ENCODE peak calls at places on chromosomes 2 and 18, in nine cellular contexts. One of them, this sample, is unnamed.

GRCh38 chr2:30807249-30807648 is at the start of gene CAPN13:
- DNase-seq in GM23248: no peak
- DNase-seq in GM23338: peak; percentile 75
- DNase-seq in AG04449: no peak
- DNase-seq in upper lobe of right lung: no peak
- DNase-seq in cardiac fibroblast: no peak
- DNase-seq in foreskin fibroblast: no peak
- DNase-seq in brain microvascular endothelial cell: no peak
- DNase-seq in psoas muscle: no peak
- DNase-seq in this sample: peak; percentile 91

GRCh38 chr18:54616220-54616848 is 25.3 kb downstream of the DYNAP start:
- DNase-seq in GM23248: no peak
- DNase-seq in GM23338: no peak
- DNase-seq in AG04449: no peak
- DNase-seq in upper lobe of right lung: no peak
- DNase-seq in cardiac fibroblast: no peak
- DNase-seq in foreskin fibroblast: no peak
- DNase-seq in brain microvascular endothelial cell: no peak
- DNase-seq in psoas muscle: no peak
- DNase-seq in this sample: peak; percentile 52

GRCh38 chr2:21422050-21422449 is 298.3 kb downstream of the TDRD15 start:
- DNase-seq in GM23248: no peak
- DNase-seq in GM23338: peak; percentile 79
- DNase-seq in AG04449: no peak
- DNase-seq in upper lobe of right lung: peak; percentile 83
- DNase-seq in cardiac fibroblast: no peak
- DNase-seq in foreskin fibroblast: no peak
- DNase-seq in brain microvascular endothelial cell: peak; percentile 6
- DNase-seq in psoas muscle: no peak
- DNase-seq in this sample: peak; percentile 95

GRCh38 chr2:190340369-190340768 is 3.0 kb upstream of the INPP1 start:
- DNase-seq in GM23248: peak; percentile 58
- DNase-seq in GM23338: peak; percentile 79
- DNase-seq in AG04449: no peak
- DNase-seq in upper lobe of right lung: no peak
- DNase-seq in cardiac fibroblast: no peak
- DNase-seq in foreskin fibroblast: peak; percentile 26
- DNase-seq in brain microvascular endothelial cell: peak; percentile 42
- DNase-seq in psoas muscle: no peak
- DNase-seq in this sample: peak; percentile 75

GRCh38 chr18:65936678-65937077 is 185.9 kb downstream of the CDH7 start:
- DNase-seq in GM23248: no peak
- DNase-seq in GM23338: no peak
- DNase-seq in AG04449: no peak
- DNase-seq in upper lobe of right lung: no peak
- DNase-seq in cardiac fibroblast: no peak
- DNase-seq in foreskin fibroblast: no peak
- DNase-seq in brain microvascular endothelial cell: no peak
- DNase-seq in psoas muscle: no peak
- DNase-seq in this sample: no peak

GRCh38 chr2:191740016-191740419 is 62.1 kb downstream of the NABP1 start:
- DNase-seq in GM23248: peak; percentile 49
- DNase-seq in GM23338: no peak
- DNase-seq in AG04449: no peak
- DNase-seq in upper lobe of right lung: no peak
- DNase-seq in cardiac fibroblast: no peak
- DNase-seq in foreskin fibroblast: no peak
- DNase-seq in brain microvascular endothelial cell: no peak
- DNase-seq in psoas muscle: no peak
- DNase-seq in this sample: no peak

GRCh38 chr18:58373486-58373885 is 255.4 kb downstream of the ALPK2 start:
- DNase-seq in GM23248: no peak
- DNase-seq in GM23338: no peak
- DNase-seq in AG04449: no peak
- DNase-seq in upper lobe of right lung: no peak
- DNase-seq in cardiac fibroblast: no peak
- DNase-seq in foreskin fibroblast: no peak
- DNase-seq in brain microvascular endothelial cell: no peak
- DNase-seq in psoas muscle: no peak
- DNase-seq in this sample: peak; percentile 14

GRCh38 chr18:55485666-55486065 is 102.3 kb downstream of the TCF4 start:
- DNase-seq in GM23248: peak; percentile 87
- DNase-seq in GM23338: no peak
- DNase-seq in AG04449: peak; percentile 67
- DNase-seq in upper lobe of right lung: no peak
- DNase-seq in cardiac fibroblast: peak; percentile 60
- DNase-seq in foreskin fibroblast: peak; percentile 40
- DNase-seq in brain microvascular endothelial cell: peak; percentile 70
- DNase-seq in psoas muscle: no peak
- DNase-seq in this sample: no peak

GRCh38 chr2:105640241-105640640 is 104.5 kb upstream of the NCK2 start:
- DNase-seq in GM23248: no peak
- DNase-seq in GM23338: no peak
- DNase-seq in AG04449: no peak
- DNase-seq in upper lobe of right lung: no peak
- DNase-seq in cardiac fibroblast: no peak
- DNase-seq in foreskin fibroblast: no peak
- DNase-seq in brain microvascular endothelial cell: no peak
- DNase-seq in psoas muscle: no peak
- DNase-seq in this sample: no peak

GRCh38 chr2:170498559-170498958 is 216.6 kb upstream of the SP5 start:
- DNase-seq in GM23248: no peak
- DNase-seq in GM23338: no peak
- DNase-seq in AG04449: no peak
- DNase-seq in upper lobe of right lung: no peak
- DNase-seq in cardiac fibroblast: no peak
- DNase-seq in foreskin fibroblast: no peak
- DNase-seq in brain microvascular endothelial cell: no peak
- DNase-seq in psoas muscle: no peak
- DNase-seq in this sample: peak; percentile 20

DNA sequence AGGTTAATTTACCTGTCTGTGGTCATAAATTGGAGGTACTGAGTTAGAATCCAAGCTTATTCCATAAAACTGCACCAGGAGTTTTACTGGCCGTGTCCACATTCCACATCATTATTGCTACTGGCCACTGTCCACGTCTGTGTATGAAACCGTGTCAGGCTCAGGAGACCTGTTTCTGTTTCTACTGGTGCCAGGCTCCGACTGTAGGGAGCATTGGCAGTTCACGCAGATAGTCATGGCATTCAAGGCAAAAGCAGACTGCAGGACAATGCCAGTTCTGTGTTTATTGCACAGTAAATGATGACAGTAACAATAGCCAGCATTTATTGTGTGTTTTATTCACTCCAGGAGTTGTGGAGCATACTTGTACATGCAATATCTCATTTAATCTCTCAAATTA is 55.2 kb downstream of the MAP4K4 start:
- DNase-seq in GM23248: peak; percentile 46
- DNase-seq in GM23338: no peak
- DNase-seq in AG04449: no peak
- DNase-seq in upper lobe of right lung: no peak
- DNase-seq in cardiac fibroblast: no peak
- DNase-seq in foreskin fibroblast: no peak
- DNase-seq in brain microvascular endothelial cell: no peak
- DNase-seq in psoas muscle: no peak
- DNase-seq in this sample: no peak
- H3K4me3 ChIP-seq in GM23248: no peak overlapping the region
- H3K4me3 ChIP-seq in GM23338: no peak overlapping the region
- H3K4me3 ChIP-seq in AG04449: no peak overlapping the region
- H3K4me3 ChIP-seq in upper lobe of right lung: no peak overlapping the region
- H3K4me3 ChIP-seq in cardiac fibroblast: no peak overlapping the region
- H3K4me3 ChIP-seq in foreskin fibroblast: no peak overlapping the region
- H3K4me3 ChIP-seq in brain microvascular endothelial cell: no peak overlapping the region
- H3K4me3 ChIP-seq in psoas muscle: no peak overlapping the region
- H3K4me3 ChIP-seq in this sample: no peak overlapping the region

DNA sequence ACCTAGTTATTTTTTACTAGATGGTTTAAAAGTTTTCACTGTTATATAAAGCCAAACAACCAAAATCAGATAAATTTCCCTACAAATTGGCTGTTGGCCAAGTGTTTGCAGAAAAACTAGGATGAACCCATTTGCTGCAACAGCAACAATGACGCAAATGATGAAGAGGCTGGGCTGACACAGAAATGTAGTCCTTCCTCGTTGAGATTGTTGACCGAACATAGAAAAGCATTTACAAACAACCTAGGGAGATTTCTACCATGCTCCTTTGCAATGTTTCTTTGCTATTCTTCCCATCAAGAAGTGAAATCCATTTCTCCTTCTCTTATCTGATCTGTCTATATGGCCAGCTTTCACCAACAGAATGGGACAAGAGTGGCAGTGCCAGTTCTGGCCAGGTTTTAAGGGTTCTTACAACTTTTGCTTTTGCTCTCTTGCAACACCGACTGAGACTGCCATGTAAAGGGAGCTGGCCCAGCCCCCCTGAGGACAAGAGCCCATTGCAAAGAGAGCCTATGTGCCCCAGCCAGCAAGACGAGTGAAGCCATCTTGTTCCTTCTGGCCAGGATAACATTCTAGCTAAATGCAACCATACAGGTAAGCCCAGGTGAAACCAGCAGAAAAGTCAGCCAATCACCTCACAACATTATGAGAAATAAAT is 100.9 kb upstream of the RND3 start:
- DNase-seq in GM23248: no peak
- DNase-seq in GM23338: no peak
- DNase-seq in AG04449: no peak
- DNase-seq in upper lobe of right lung: no peak
- DNase-seq in cardiac fibroblast: peak; percentile 25
- DNase-seq in foreskin fibroblast: no peak
- DNase-seq in brain microvascular endothelial cell: no peak
- DNase-seq in psoas muscle: no peak
- DNase-seq in this sample: no peak
- H3K4me3 ChIP-seq in GM23248: peak overlapping the region; percentile 32
- H3K4me3 ChIP-seq in GM23338: no peak overlapping the region
- H3K4me3 ChIP-seq in AG04449: no peak overlapping the region
- H3K4me3 ChIP-seq in upper lobe of right lung: no peak overlapping the region
- H3K4me3 ChIP-seq in cardiac fibroblast: no peak overlapping the region
- H3K4me3 ChIP-seq in foreskin fibroblast: no peak overlapping the region
- H3K4me3 ChIP-seq in brain microvascular endothelial cell: no peak overlapping the region
- H3K4me3 ChIP-seq in psoas muscle: no peak overlapping the region
- H3K4me3 ChIP-seq in this sample: no peak overlapping the region

DNA sequence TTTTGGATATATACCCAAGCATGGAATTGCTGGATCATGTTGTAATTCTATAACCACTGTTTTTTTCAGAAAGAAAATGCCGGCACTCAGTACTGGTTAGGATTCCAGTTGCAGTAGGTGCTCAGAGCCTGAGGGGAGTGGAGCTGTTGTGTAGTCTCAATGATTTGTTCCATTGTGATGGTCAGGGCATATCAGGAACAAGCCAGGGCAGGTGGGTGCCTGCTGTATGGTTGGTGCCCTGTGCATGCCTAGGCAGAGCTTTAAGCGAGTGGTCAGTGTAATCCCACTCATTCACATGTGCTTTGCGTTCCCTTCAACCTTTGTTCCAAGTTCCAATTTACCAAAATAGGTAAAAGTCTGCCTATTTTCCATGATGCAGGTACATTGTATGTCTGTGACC is 100.9 kb downstream of the FHOD3 start:
- DNase-seq in GM23248: no peak
- DNase-seq in GM23338: no peak
- DNase-seq in AG04449: no peak
- DNase-seq in upper lobe of right lung: no peak
- DNase-seq in cardiac fibroblast: peak; percentile 11
- DNase-seq in foreskin fibroblast: no peak
- DNase-seq in brain microvascular endothelial cell: no peak
- DNase-seq in psoas muscle: no peak
- DNase-seq in this sample: no peak
- H3K4me3 ChIP-seq in GM23248: no peak overlapping the region
- H3K4me3 ChIP-seq in GM23338: no peak overlapping the region
- H3K4me3 ChIP-seq in AG04449: no peak overlapping the region
- H3K4me3 ChIP-seq in upper lobe of right lung: no peak overlapping the region
- H3K4me3 ChIP-seq in cardiac fibroblast: no peak overlapping the region
- H3K4me3 ChIP-seq in foreskin fibroblast: no peak overlapping the region
- H3K4me3 ChIP-seq in brain microvascular endothelial cell: no peak overlapping the region
- H3K4me3 ChIP-seq in psoas muscle: no peak overlapping the region
- H3K4me3 ChIP-seq in this sample: no peak overlapping the region

GRCh38 chr2:148172131-148172753 is 151.4 kb downstream of the MBD5 start:
- DNase-seq in GM23248: no peak
- DNase-seq in GM23338: no peak
- DNase-seq in AG04449: no peak
- DNase-seq in upper lobe of right lung: no peak
- DNase-seq in cardiac fibroblast: no peak
- DNase-seq in foreskin fibroblast: no peak
- DNase-seq in brain microvascular endothelial cell: no peak
- DNase-seq in psoas muscle: no peak
- DNase-seq in this sample: no peak
- H3K4me3 ChIP-seq in GM23248: no peak overlapping the region
- H3K4me3 ChIP-seq in GM23338: no peak overlapping the region
- H3K4me3 ChIP-seq in AG04449: no peak overlapping the region
- H3K4me3 ChIP-seq in upper lobe of right lung: no peak overlapping the region
- H3K4me3 ChIP-seq in cardiac fibroblast: no peak overlapping the region
- H3K4me3 ChIP-seq in foreskin fibroblast: no peak overlapping the region
- H3K4me3 ChIP-seq in brain microvascular endothelial cell: no peak overlapping the region
- H3K4me3 ChIP-seq in psoas muscle: no peak overlapping the region
- H3K4me3 ChIP-seq in this sample: no peak overlapping the region

GRCh38 chr2:74503506-74504475 is 3.7 kb downstream of the PCGF1 start:
- DNase-seq in GM23248: no peak
- DNase-seq in GM23338: peak; percentile 54
- DNase-seq in AG04449: no peak
- DNase-seq in upper lobe of right lung: no peak
- DNase-seq in cardiac fibroblast: peak; percentile 56
- DNase-seq in foreskin fibroblast: no peak
- DNase-seq in brain microvascular endothelial cell: no peak
- DNase-seq in psoas muscle: no peak
- DNase-seq in this sample: peak; percentile 58
- H3K4me3 ChIP-seq in GM23248: peak overlapping the region; percentile 76
- H3K4me3 ChIP-seq in GM23338: peak overlapping the region; percentile 71
- H3K4me3 ChIP-seq in AG04449: peak overlapping the region; percentile 64
- H3K4me3 ChIP-seq in upper lobe of right lung: peak overlapping the region; percentile 68
- H3K4me3 ChIP-seq in cardiac fibroblast: peak overlapping the region; percentile 67
- H3K4me3 ChIP-seq in foreskin fibroblast: peak overlapping the region; percentile 52
- H3K4me3 ChIP-seq in brain microvascular endothelial cell: peak overlapping the region; percentile 68
- H3K4me3 ChIP-seq in psoas muscle: peak overlapping the region; percentile 67
- H3K4me3 ChIP-seq in this sample: peak overlapping the region; percentile 76

GRCh38 chr2:199455533-199456382 is 2.0 kb downstream of the SATB2 start:
- DNase-seq in GM23248: peak; percentile 55
- DNase-seq in GM23338: peak; percentile 91
- DNase-seq in AG04449: no peak
- DNase-seq in upper lobe of right lung: peak; percentile 68
- DNase-seq in cardiac fibroblast: peak; percentile 19
- DNase-seq in foreskin fibroblast: no peak
- DNase-seq in brain microvascular endothelial cell: no peak
- DNase-seq in psoas muscle: peak; percentile 62
- DNase-seq in this sample: peak; percentile 93
- H3K4me3 ChIP-seq in GM23248: peak overlapping the region; percentile 89
- H3K4me3 ChIP-seq in GM23338: peak overlapping the region; percentile 81
- H3K4me3 ChIP-seq in AG04449: peak overlapping the region; percentile 92
- H3K4me3 ChIP-seq in upper lobe of right lung: peak overlapping the region; percentile 6
- H3K4me3 ChIP-seq in cardiac fibroblast: peak overlapping the region; percentile 31
- H3K4me3 ChIP-seq in foreskin fibroblast: peak overlapping the region; percentile 82
- H3K4me3 ChIP-seq in brain microvascular endothelial cell: peak overlapping the region; percentile 77
- H3K4me3 ChIP-seq in psoas muscle: peak overlapping the region; percentile 91
- H3K4me3 ChIP-seq in this sample: peak overlapping the region; percentile 83